ENCODE peak calls at places on chromosomes 6 and 20, in four cellular contexts. B, C, E and R are unnamed samples.

GRCh38 chr6:163970846-163971564 is 556.5 kb downstream of the QKI start:
- ATAC-seq in B (no peak), C (no peak), E (no peak), R (no peak)

GRCh38 chr6:160226118-160226541 is 32.5 kb downstream of the SLC22A2 start:
- ATAC-seq in B (no peak), C (no peak), E (no peak), R (peak)

GRCh38 chr6:6074190-6074589 is 67.5 kb upstream of the NRN1 start:
- ATAC-seq in B (no peak), C (no peak), E (no peak), R (no peak)

GRCh38 chr20:19605759-19606158 is 152.3 kb upstream of the RIN2 start:
- ATAC-seq in B (no peak), C (no peak), E (peak), R (no peak)

GRCh38 chr6:13425270-13425905 is 62.0 kb downstream of the GFOD1 start:
- ATAC-seq in B (no peak), C (no peak), E (peak), R (no peak)

GRCh38 chr6:99780556-99780885 is 173.9 kb downstream of the PRDM13 start:
- ATAC-seq in B (no peak), C (no peak), E (no peak), R (no peak)

GRCh38 chr6:4459032-4459431 is 317.2 kb upstream of the CDYL start:
- ATAC-seq in B (no peak), C (no peak), E (no peak), R (no peak)

GRCh38 chr6:47438481-47439347 is 38.9 kb upstream of the CD2AP start:
- ATAC-seq in B (no peak), C (no peak), E (peak), R (no peak)

GRCh38 chr20:45372646-45373352 is 5.3 kb downstream of the TP53TG5 start:
- ATAC-seq in B (peak), C (no peak), E (peak), R (no peak)

GRCh38 chr6:674406-674805 is 17.5 kb upstream of the HUS1B start:
- ATAC-seq in B (no peak), C (no peak), E (no peak), R (no peak)

GRCh38 chr6:34129753-34130152 is 16.1 kb downstream of the GRM4 start:
- ATAC-seq in B (no peak), C (no peak), E (no peak), R (no peak)

GRCh38 chr20:1341561-1342265 is 12.8 kb upstream of the SDCBP2 start:
- ATAC-seq in B (no peak), C (no peak), E (no peak), R (no peak)

GRCh38 chr6:154932562-154933027 is 62.5 kb upstream of the TIAM2 start:
- ATAC-seq in B (peak), C (no peak), E (no peak), R (no peak)

GRCh38 chr20:23049933-23050838 is 714 bp upstream of the THBD start:
- ATAC-seq in B (peak), C (no peak), E (peak), R (no peak)

GRCh38 chr6:145087034-145087433 is 648.3 kb downstream of the EPM2A start:
- ATAC-seq in B (no peak), C (no peak), E (no peak), R (no peak)

GRCh38 chr6:138588805-138589434 is 89.6 kb upstream of the NHSL1 start:
- ATAC-seq in B (peak), C (peak), E (no peak), R (no peak)

GRCh38 chr6:112237644-112238043 is 16.7 kb downstream of the LAMA4 start:
- ATAC-seq in B (no peak), C (no peak), E (peak), R (no peak)

GRCh38 chr20:18654448-18654773 is 66.6 kb downstream of the DTD1 start:
- ATAC-seq in B (no peak), C (no peak), E (no peak), R (no peak)

GRCh38 chr6:52640170-52640569 is 30.7 kb upstream of the TMEM14A start:
- ATAC-seq in B (peak), C (no peak), E (no peak), R (no peak)